ENCODE peak calls at places on chromosomes 7 and 10, in four cellular contexts. G is adrenal gland; R is naive thymus-derived CD4-positive, alpha-beta T cell; T is endodermal cell. L is an unnamed sample.

GRCh38 chr10:1201010-1201807 is 145.0 kb downstream of the WDR37 start:
- DNase-seq in G (no peak), R (no peak), T (no peak), L (no peak)

GRCh38 chr7:96823274-96823673 is 113.6 kb upstream of the SEM1 start:
- DNase-seq in G (no peak), R (no peak), T (no peak), L (no peak)

GRCh38 chr7:44056681-44057080 is 8.7 kb downstream of the PGAM2 start:
- DNase-seq in G (peak; percentile 16), R (no peak), T (no peak), L (no peak)

GRCh38 chr10:154348-154747 is 19.1 kb downstream of the ZMYND11 start:
- DNase-seq in G (peak; percentile 31), R (no peak), T (no peak), L (no peak)

GRCh38 chr10:73263948-73264347 is 11.5 kb upstream of the MRPS16 start:
- DNase-seq in G (no peak), R (no peak), T (no peak), L (no peak)

GRCh38 chr10:98302711-98303365 is 34.8 kb upstream of the LOXL4 start:
- DNase-seq in G (no peak), R (no peak), T (peak; percentile 72), L (no peak)

GRCh38 chr10:29663718-29664117 is 28.9 kb upstream of the SVIL start:
- DNase-seq in G (no peak), R (no peak), T (no peak), L (no peak)

GRCh38 chr7:102310414-102310815 is 23.7 kb downstream of the SH2B2 start:
- DNase-seq in G (no peak), R (no peak), T (no peak), L (no peak)

GRCh38 chr10:31262672-31263071 is 56.3 kb upstream of the ZEB1 start:
- DNase-seq in G (peak; percentile 54), R (no peak), T (no peak), L (no peak)

GRCh38 chr7:5507026-5507425 is 83.4 kb upstream of the TNRC18 start:
- DNase-seq in G (peak; percentile 61), R (no peak), T (no peak), L (no peak)

GRCh38 chr7:104137971-104138370 is 69.8 kb downstream of the ORC5 start:
- DNase-seq in G (no peak), R (no peak), T (peak; percentile 58), L (no peak)

GRCh38 chr10:31760674-31761081 is 168.0 kb downstream of the ARHGAP12 start:
- DNase-seq in G (peak; percentile 59), R (no peak), T (no peak), L (no peak)

GRCh38 chr10:86962136-86962980 is 4.0 kb downstream of the SNCG start:
- DNase-seq in G (no peak), R (no peak), T (no peak), L (no peak)

GRCh38 chr10:86960003-86960862 is 1.8 kb downstream of the SNCG start:
- DNase-seq in G (peak; percentile 73), R (peak; percentile 9), T (peak; percentile 88), L (no peak)

GRCh38 chr10:86959737-86960002 is 1.3 kb downstream of the SNCG start:
- DNase-seq in G (no peak), R (no peak), T (no peak), L (no peak)

GRCh38 chr10:86961481-86962091 is 3.2 kb downstream of the SNCG start:
- DNase-seq in G (peak; percentile 32), R (no peak), T (peak; percentile 26), L (no peak)

DNA sequence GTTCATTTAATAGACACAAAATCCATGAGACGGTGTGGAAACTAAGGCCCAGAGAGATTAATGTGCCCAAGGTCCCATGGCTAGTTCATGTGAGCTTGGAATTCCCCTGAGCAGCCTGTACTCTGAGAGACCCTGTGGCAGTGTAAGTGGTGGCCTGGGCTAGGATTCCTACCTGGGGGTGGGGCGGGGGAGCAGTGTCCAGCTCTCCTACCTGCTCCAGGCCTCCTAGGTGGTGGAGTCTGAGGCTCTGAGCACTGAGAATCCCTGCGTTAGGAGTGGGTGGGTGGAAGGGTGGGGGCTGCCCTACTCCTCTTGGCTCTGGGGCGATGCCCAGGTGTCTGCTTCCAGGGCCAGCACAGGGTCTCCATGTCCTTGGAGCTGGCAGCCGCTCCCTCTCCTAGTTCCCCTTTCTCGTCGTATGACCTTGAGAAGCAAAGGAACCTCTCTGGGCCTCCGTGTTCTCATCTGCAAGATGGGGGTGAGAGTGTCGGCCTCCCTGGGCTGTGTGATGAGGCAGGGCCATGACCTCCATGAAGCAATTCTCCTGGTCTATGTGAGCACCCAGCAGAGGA is 2.5 kb downstream of the SNCG start:
- DNase-seq in G (peak; percentile 29), R (no peak), T (peak; percentile 45), L (no peak)
- H3K4me3 ChIP-seq in G (no peak overlapping the region), R (no peak overlapping the region), T (no peak overlapping the region), L (no peak overlapping the region)

DNA sequence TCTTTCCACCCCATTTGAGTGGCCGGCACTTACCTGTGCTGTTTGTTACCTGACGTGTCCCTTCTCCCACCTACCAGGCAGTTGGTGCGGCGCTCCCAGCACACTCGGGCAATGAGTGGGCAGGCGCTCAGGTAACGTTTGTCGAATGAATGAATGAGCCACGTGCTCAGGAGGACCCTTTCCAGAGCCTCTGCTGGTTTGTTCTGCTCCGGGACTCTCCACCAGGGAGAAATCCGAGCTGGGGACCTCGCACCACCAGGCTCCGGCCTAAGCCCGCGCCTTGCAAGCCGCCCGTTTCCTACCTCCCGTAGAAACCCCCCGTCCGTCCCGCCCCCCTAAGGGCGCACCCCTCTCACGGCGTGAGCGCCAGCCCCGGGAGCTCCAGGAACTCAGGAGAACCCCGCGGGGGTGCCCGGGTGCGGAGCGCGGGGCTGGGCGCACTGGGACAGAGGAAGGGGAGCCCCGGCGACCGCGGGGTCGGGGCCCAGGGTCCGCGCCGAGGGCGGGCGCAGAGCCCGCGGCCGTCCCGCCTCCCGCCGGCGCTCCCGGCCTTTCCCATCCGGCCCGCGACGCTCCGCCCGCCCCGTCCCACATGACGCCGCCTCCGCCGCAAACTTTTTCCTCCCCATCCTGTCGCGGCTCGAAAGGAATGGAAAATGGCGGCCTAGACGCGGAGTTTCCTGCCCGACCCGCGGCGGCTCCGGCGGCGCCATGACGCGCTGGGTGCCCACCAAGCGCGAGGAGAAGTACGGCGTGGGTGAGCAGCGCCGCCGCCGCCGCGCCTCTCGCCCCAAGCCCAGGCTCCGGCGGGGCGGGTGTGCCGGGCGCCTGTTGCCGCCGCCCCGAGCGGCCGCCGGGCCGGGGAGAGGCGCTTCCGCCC is at the start of gene DOCK1:
- DNase-seq in G (peak; percentile 68), R (no peak), T (peak; percentile 90), L (no peak)
- H3K4me3 ChIP-seq in G (no peak within 1 kb of the TSS), R (no peak within 1 kb of the TSS), T (peak within 1 kb of the TSS; percentile 84), L (peak within 1 kb of the TSS; percentile 94)

GRCh38 chr7:157553256-157553655 is 216.5 kb downstream of the DNAJB6 start:
- DNase-seq in G (no peak), R (no peak), T (peak; percentile 38), L (no peak)

GRCh38 chr7:157551325-157552070 is 214.7 kb downstream of the DNAJB6 start:
- DNase-seq in G (no peak), R (no peak), T (peak; percentile 34), L (no peak)

GRCh38 chr7:157550300-157551275 is 213.8 kb downstream of the DNAJB6 start:
- DNase-seq in G (no peak), R (no peak), T (peak; percentile 36), L (peak; percentile 55)

GRCh38 chr7:157554393-157555238 is 217.8 kb downstream of the DNAJB6 start:
- DNase-seq in G (no peak), R (no peak), T (peak; percentile 25), L (peak; percentile 24)

DNA sequence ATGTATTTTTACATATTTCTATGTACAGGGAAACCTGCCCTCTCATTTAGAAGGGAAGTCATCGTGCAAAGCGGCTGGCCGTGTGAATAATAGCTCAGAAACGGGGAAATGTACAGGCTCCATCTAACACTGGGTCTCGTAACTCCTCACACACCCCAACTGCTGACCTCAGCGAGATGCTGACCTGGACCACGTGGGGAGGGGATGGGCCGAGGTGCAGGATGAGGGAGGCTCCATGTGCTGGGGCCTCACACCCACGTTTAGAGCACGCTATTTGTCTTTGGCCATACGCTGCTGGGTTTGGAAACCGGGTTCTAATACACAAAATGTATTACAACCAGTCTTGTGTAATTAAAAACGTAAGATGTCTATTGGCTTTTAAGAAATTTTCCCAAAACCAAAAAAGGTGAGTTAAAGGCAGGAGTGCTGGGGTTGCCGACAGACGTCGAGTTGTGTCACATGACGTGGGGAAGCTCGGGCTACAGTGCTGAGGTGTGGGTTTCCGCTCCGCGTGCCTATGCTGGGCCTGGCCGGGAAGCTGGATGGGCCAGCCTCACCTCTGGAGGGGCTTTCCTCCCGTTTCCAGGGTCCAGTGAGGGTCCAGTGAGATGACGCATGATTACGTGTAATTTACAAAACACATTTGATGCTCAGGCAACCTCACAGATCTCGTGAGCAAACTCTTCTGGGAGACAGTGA is 215.6 kb downstream of the DNAJB6 start:
- DNase-seq in G (no peak), R (no peak), T (peak; percentile 41), L (no peak)
- H3K4me3 ChIP-seq in G (no peak overlapping the region), R (no peak overlapping the region), T (no peak overlapping the region), L (no peak overlapping the region)

GRCh38 chr10:11604742-11605650 is 6.5 kb downstream of the USP6NL start:
- DNase-seq in G (no peak), R (no peak), T (no peak), L (no peak)
- H3K4me3 ChIP-seq in G (no peak overlapping the region), R (peak overlapping the region; percentile 46), T (no peak overlapping the region), L (no peak overlapping the region)